ENCODE peak calls at places on chromosomes 2 and 18, in four cellular contexts. W is AG09309, S is MCF 10A, I is PC-3. R is an unnamed sample.

GRCh38 chr18:45361148-45361851 is 254.0 kb upstream of the SLC14A2 start:
- DNase-seq in W (peak; percentile 74), S (no peak), I (no peak), R (no peak)

GRCh38 chr2:173195100-173195499 is 119.5 kb downstream of the MAP3K20 start:
- DNase-seq in W (no peak), S (no peak), I (no peak), R (no peak)

GRCh38 chr2:47771211-47771610 is 11.7 kb upstream of the MSH6 start:
- DNase-seq in W (peak; percentile 73), S (peak; percentile 70), I (peak; percentile 88), R (peak; percentile 85)

GRCh38 chr2:70242552-70242951 is 5.9 kb downstream of the TIA1 start:
- DNase-seq in W (no peak), S (no peak), I (no peak), R (no peak)

GRCh38 chr2:886072-887022 is 64.3 kb upstream of the SNTG2 start:
- DNase-seq in W (no peak), S (no peak), I (no peak), R (no peak)

GRCh38 chr2:218285604-218286003 is 6.7 kb downstream of the TMBIM1 start:
- DNase-seq in W (peak; percentile 56), S (peak; percentile 87), I (peak; percentile 52), R (no peak)

GRCh38 chr2:179311071-179311470 is 46.4 kb upstream of the SESTD1 start:
- DNase-seq in W (no peak), S (no peak), I (no peak), R (no peak)

GRCh38 chr18:11728247-11728646 is 39.2 kb downstream of the GNAL start:
- DNase-seq in W (no peak), S (peak; percentile 59), I (peak; percentile 39), R (no peak)

GRCh38 chr2:190912731-190913130 is 32.1 kb downstream of the GLS start:
- DNase-seq in W (peak; percentile 8), S (peak; percentile 21), I (no peak), R (no peak)

GRCh38 chr2:100940240-100940639 is 61.8 kb upstream of the RPL31 start:
- DNase-seq in W (no peak), S (no peak), I (no peak), R (no peak)

GRCh38 chr2:240797914-240798313 is 22.1 kb downstream of the KIF1A start:
- DNase-seq in W (no peak), S (no peak), I (no peak), R (no peak)

GRCh38 chr2:149743842-149744468 is 156.4 kb upstream of the MMADHC start:
- DNase-seq in W (peak; percentile 84), S (peak; percentile 75), I (peak; percentile 78), R (peak; percentile 85)

R was measured in AG04450.